ENCODE peak calls at places on chromosomes 12 and 14, in ten cellular contexts. Y is psoas muscle, L is non-pigmented ciliary epithelial cell, M is EH, K is NCI-H345, Q is lower lobe of right lung, W is mucosa of descending colon, P is AG09319, R is astrocyte, V is NCI-H1105 treated with DMSO at 0.1 percent for 48 hours. X is an unnamed sample.

GRCh38 chr12:112844814-112845565 is 53.4 kb downstream of the RPH3A start:
- DNase-seq in P (no peak), R (no peak), K (peak), W (no peak), L (no peak), Q (no peak), Y (no peak), V (no peak), M (no peak), X (no peak)

GRCh38 chr12:116265361-116266128 is 11.9 kb downstream of the MED13L start:
- DNase-seq in V (no peak), Q (no peak), R (no peak), K (no peak), L (no peak), P (no peak), W (no peak), Y (no peak), M (no peak), X (no peak)

GRCh38 chr12:123748171-123748570 is 13.9 kb upstream of the DNAH10 start:
- DNase-seq in M (no peak), P (no peak), R (no peak), Q (no peak), Y (no peak), L (no peak), K (no peak), W (no peak), V (no peak), X (no peak)

GRCh38 chr12:3863756-3864155 is 9.4 kb downstream of the PARP11 start:
- DNase-seq in L (no peak), M (no peak), V (no peak), W (no peak), R (no peak), Q (no peak), Y (no peak), K (no peak), P (no peak), X (no peak)

GRCh38 chr12:75455839-75456238 is 24.7 kb upstream of the GLIPR1 start:
- DNase-seq in M (no peak), R (no peak), Q (no peak), W (no peak), L (no peak), P (no peak), Y (no peak), V (no peak), K (no peak), X (no peak)

GRCh38 chr12:3193755-3194154 is 116.6 kb downstream of the TSPAN9 start:
- DNase-seq in V (no peak), Y (no peak), W (no peak), K (no peak), L (no peak), R (no peak), M (no peak), Q (no peak), P (no peak), X (no peak)

GRCh38 chr12:93624595-93625294 is 52.3 kb downstream of the SOCS2 start:
- DNase-seq in V (no peak), L (peak), W (no peak), P (peak), M (peak), Y (no peak), K (no peak), R (peak), Q (no peak), X (peak)

GRCh38 chr14:59969319-59969718 is 49.4 kb downstream of the LRRC9 start:
- DNase-seq in M (peak), Q (no peak), V (no peak), K (peak), L (no peak), Y (no peak), P (no peak), W (no peak), R (peak), X (no peak)

GRCh38 chr14:63663428-63664142 is 21.9 kb upstream of the WDR89 start:
- DNase-seq in L (no peak), Q (no peak), Y (no peak), V (no peak), K (no peak), W (no peak), M (peak), R (no peak), P (no peak), X (peak)

GRCh38 chr14:60646202-60646886 is 2.9 kb downstream of the SIX1 start:
- DNase-seq in W (no peak), V (no peak), K (no peak), M (peak), Y (no peak), Q (no peak), P (no peak), L (no peak), R (no peak), X (no peak)

GRCh38 chr12:12482959-12483358 is 79.7 kb downstream of the DUSP16 start:
- DNase-seq in W (no peak), Y (no peak), K (no peak), M (no peak), P (no peak), Q (no peak), R (no peak), L (no peak), V (no peak), X (no peak)

GRCh38 chr12:104886418-104887401 is 71.4 kb downstream of the SLC41A2 start:
- DNase-seq in K (peak), R (peak), P (no peak), L (no peak), M (peak), Y (no peak), V (peak), W (no peak), Q (no peak), X (peak)

X was measured in dermis blood vessel endothelial cell.